ENCODE peak calls at places on chromosomes 1 and 21, in five cellular contexts. G is left lung, N is AG09319, D is upper lobe of right lung, P is bronchial epithelial cell. H is an unnamed sample.

GRCh38 chr1:154661110-154661509 is 53.1 kb upstream of the ADAR start:
- DNase-seq in G (no peak), N (no peak), D (no peak), P (peak), H (no peak)

GRCh38 chr1:116987256-116987555 is 14.4 kb upstream of the CD101 start:
- DNase-seq in G (peak), D (no peak), P (no peak), N (no peak), H (no peak)

GRCh38 chr1:199855580-199855979 is 171.9 kb upstream of the NR5A2 start:
- DNase-seq in P (peak), D (no peak), G (no peak), N (no peak), H (no peak)

GRCh38 chr1:204410764-204411450 is 710 bp downstream of the PPP1R15B start:
- DNase-seq in N (no peak), G (no peak), P (peak), D (no peak), H (peak)

GRCh38 chr1:65896721-65897120 is 104.0 kb downstream of the PDE4B start:
- DNase-seq in N (no peak), G (no peak), P (peak), D (no peak), H (no peak)

GRCh38 chr1:98203461-98203860 is 282.6 kb upstream of the DPYD start:
- DNase-seq in N (no peak), G (no peak), D (no peak), P (no peak), H (no peak)

GRCh38 chr21:26280715-26281310 is 110.2 kb upstream of the APP start:
- DNase-seq in N (no peak), D (no peak), G (no peak), P (peak), H (peak)

GRCh38 chr1:84698718-84699117 is 8.5 kb upstream of the SSX2IP start:
- DNase-seq in D (no peak), N (no peak), P (peak), G (no peak), H (no peak)

GRCh38 chr21:44722701-44723100 is 11.3 kb upstream of the TSPEAR start:
- DNase-seq in D (no peak), G (no peak), N (no peak), P (no peak), H (no peak)

GRCh38 chr1:173570370-173571030 is 32.4 kb downstream of the SLC9C2 start:
- DNase-seq in G (no peak), N (no peak), D (no peak), P (no peak), H (no peak)

GRCh38 chr1:172906778-172907592 is 143.8 kb downstream of the TNFSF18 start:
- DNase-seq in D (no peak), G (no peak), N (no peak), P (peak), H (no peak)

DNA sequence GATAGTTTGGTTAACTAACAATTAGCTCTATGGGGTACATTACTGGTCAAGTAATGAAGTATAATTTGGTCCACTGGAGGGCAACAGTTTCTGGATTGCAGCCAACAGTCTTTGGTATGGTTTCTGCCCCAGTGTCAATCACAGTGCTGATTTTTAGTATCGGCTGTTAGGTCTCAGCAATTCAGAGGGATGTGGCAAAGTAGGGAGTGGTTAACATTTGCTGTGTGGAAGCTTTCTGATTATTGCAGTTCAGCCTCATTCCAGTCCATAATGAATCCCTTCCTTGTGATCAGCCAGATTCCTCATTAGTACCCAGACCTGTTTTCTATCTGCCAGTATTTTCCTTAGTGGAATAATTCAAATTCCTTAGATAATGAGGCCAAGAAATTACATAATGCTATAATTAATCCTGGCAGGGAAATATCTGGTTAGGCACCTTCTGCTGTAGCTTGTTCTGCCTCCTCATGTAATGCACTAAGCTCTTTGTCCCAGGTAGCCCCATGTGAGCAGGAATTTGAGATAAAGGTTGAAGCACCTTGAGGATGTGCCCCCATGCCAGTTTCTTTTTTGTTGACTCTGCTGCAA is 14.0 kb downstream of the F3 start:
- DNase-seq in D (no peak), P (peak), G (no peak), N (no peak), H (no peak)
- TF ChIP-seq CTCF in D (peak), P (peak), G (no peak), N (no peak), H (no peak)

GRCh38 chr1:156075158-156075557 is 7.1 kb downstream of the MEX3A start:
- DNase-seq in P (no peak), N (no peak), G (no peak), D (no peak), H (peak)
- TF ChIP-seq CTCF in P (no peak), N (no peak), G (no peak), D (no peak), H (no peak)

GRCh38 chr1:41322835-41323234 is 38.4 kb upstream of the FOXO6 start:
- DNase-seq in N (no peak), P (no peak), D (no peak), G (no peak), H (no peak)
- TF ChIP-seq CTCF in N (peak), P (peak), D (peak), G (no peak), H (peak)

DNA sequence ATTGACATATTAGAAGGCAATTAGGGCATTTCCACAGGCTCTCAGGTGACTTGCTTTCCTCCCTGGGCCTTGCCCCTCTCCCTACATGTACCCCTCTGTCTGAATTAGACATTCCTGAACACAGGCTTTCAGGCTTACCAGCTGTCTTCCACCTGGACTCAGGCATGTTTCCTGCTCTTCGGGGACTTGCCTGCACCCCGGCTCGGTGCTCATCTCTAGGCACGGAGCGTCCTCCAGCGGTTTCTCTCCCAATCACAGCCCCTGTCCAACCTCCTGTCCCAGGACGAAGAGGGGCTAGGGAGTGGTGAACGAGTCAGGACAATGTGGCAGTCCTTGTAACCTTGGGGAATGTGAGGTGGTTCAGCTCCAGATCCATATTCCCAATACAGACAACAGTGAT is 4.2 kb downstream of the PROK1 start:
- DNase-seq in N (no peak), G (no peak), D (no peak), P (no peak), H (no peak)
- TF ChIP-seq CTCF in N (no peak), G (no peak), D (no peak), P (no peak), H (no peak)

GRCh38 chr1:38140025-38140487 is 93.5 kb upstream of the POU3F1 start:
- DNase-seq in P (no peak), D (no peak), G (no peak), N (no peak), H (no peak)

GRCh38 chr1:38141483-38141882 is 94.9 kb upstream of the POU3F1 start:
- DNase-seq in D (no peak), N (no peak), G (no peak), P (no peak), H (no peak)

GRCh38 chr1:38137164-38137563 is 90.6 kb upstream of the POU3F1 start:
- DNase-seq in G (no peak), D (no peak), P (peak), N (no peak), H (no peak)

GRCh38 chr1:38135621-38136414 is 89.2 kb upstream of the POU3F1 start:
- DNase-seq in D (no peak), N (no peak), G (no peak), P (no peak), H (no peak)

GRCh38 chr1:38138498-38139233 is 92.1 kb upstream of the POU3F1 start:
- DNase-seq in D (peak), G (no peak), N (peak), P (peak), H (no peak)
- TF ChIP-seq CTCF in D (peak), G (peak), N (peak), P (peak), H (no peak)

GRCh38 chr1:247360116-247360898 is 28.6 kb upstream of the ZNF496 start:
- DNase-seq in N (no peak), D (no peak), P (no peak), G (no peak), H (no peak)
- TF ChIP-seq CTCF in N (no peak), D (no peak), P (no peak), G (no peak), H (no peak)

DNA sequence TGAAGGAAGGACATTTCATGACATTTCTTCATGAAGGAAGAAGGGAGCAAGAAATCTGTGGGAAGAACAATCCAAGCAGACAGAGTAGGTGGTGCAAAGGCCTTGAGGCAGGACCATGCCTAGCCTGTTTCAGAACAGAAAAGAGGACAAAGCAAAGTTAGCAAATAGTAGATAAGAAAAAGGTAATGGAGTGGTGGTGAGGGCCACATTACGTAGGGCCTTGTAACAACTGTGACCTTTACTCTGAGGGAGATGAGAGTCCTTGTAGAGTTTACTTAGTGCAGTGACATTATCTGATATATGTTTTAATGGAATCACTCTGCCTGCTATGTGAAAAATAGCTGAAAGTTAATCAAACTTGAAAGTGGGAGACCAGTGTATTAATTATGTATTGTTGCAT is 6.4 kb upstream of the TSNAX start:
- DNase-seq in G (no peak), N (no peak), D (no peak), P (no peak), H (no peak)
- TF ChIP-seq CTCF in G (no peak), N (no peak), D (no peak), P (no peak), H (no peak)